ENCODE peak calls at places on chromosome 17, in eight cellular contexts. One of them, this sample, is unnamed.
A peak's percentile ranks its signal among the peaks of the same experiment; 100 is the strongest.

GRCh38 chr17:9658593-9659211 is 13.4 kb downstream of the USP43 start:
- DNase-seq in neural progenitor cell: no peak
- DNase-seq in HCT116: no peak
- DNase-seq in hepatocyte: peak; percentile 67
- DNase-seq in GM23338: no peak
- DNase-seq in OCI-LY7: no peak
- DNase-seq in MM.1S: no peak
- DNase-seq in SK-N-SH: no peak
- DNase-seq in this sample: no peak

GRCh38 chr17:55811536-55811935 is 60.7 kb downstream of the PCTP start:
- DNase-seq in neural progenitor cell: no peak
- DNase-seq in hepatocyte: no peak
- DNase-seq in GM23338: no peak
- DNase-seq in OCI-LY7: no peak
- DNase-seq in SK-N-SH: no peak
- DNase-seq in MM.1S: no peak
- DNase-seq in HCT116: no peak
- DNase-seq in this sample: no peak

GRCh38 chr17:64063088-64063487 is 42.7 kb upstream of the ICAM2 start:
- DNase-seq in neural progenitor cell: no peak
- DNase-seq in HCT116: no peak
- DNase-seq in SK-N-SH: no peak
- DNase-seq in MM.1S: peak; percentile 63
- DNase-seq in GM23338: no peak
- DNase-seq in hepatocyte: no peak
- DNase-seq in OCI-LY7: peak; percentile 60
- DNase-seq in this sample: no peak

GRCh38 chr17:82536220-82537201 is 17.0 kb downstream of the FOXK2 start:
- DNase-seq in neural progenitor cell: no peak
- DNase-seq in MM.1S: peak; percentile 62
- DNase-seq in HCT116: no peak
- DNase-seq in GM23338: no peak
- DNase-seq in hepatocyte: peak; percentile 63
- DNase-seq in SK-N-SH: peak; percentile 54
- DNase-seq in OCI-LY7: no peak
- DNase-seq in this sample: peak; percentile 36

GRCh38 chr17:11948791-11949190 is 48.5 kb downstream of the ZNF18 start:
- DNase-seq in hepatocyte: peak; percentile 35
- DNase-seq in OCI-LY7: no peak
- DNase-seq in HCT116: peak; percentile 51
- DNase-seq in MM.1S: no peak
- DNase-seq in neural progenitor cell: no peak
- DNase-seq in GM23338: no peak
- DNase-seq in SK-N-SH: no peak
- DNase-seq in this sample: peak; percentile 94

GRCh38 chr17:3687949-3688614 is 7.9 kb downstream of the P2RX5 start:
- DNase-seq in GM23338: peak; percentile 65
- DNase-seq in OCI-LY7: peak; percentile 71
- DNase-seq in MM.1S: peak; percentile 3
- DNase-seq in SK-N-SH: peak; percentile 27
- DNase-seq in hepatocyte: no peak
- DNase-seq in HCT116: no peak
- DNase-seq in neural progenitor cell: peak; percentile 47
- DNase-seq in this sample: no peak

GRCh38 chr17:58956997-58957724 is 149.5 kb downstream of the TRIM37 start:
- DNase-seq in HCT116: peak; percentile 6
- DNase-seq in GM23338: no peak
- DNase-seq in MM.1S: no peak
- DNase-seq in hepatocyte: no peak
- DNase-seq in SK-N-SH: no peak
- DNase-seq in OCI-LY7: no peak
- DNase-seq in neural progenitor cell: no peak
- DNase-seq in this sample: peak; percentile 29

GRCh38 chr17:52140601-52141000 is 17.9 kb downstream of the CA10 start:
- DNase-seq in hepatocyte: no peak
- DNase-seq in GM23338: no peak
- DNase-seq in neural progenitor cell: no peak
- DNase-seq in OCI-LY7: no peak
- DNase-seq in HCT116: no peak
- DNase-seq in SK-N-SH: no peak
- DNase-seq in MM.1S: no peak
- DNase-seq in this sample: no peak

GRCh38 chr17:45341389-45342158 is 24.8 kb upstream of the MAP3K14 start:
- DNase-seq in SK-N-SH: peak; percentile 62
- DNase-seq in HCT116: peak; percentile 66
- DNase-seq in MM.1S: no peak
- DNase-seq in GM23338: peak; percentile 94
- DNase-seq in hepatocyte: peak; percentile 73
- DNase-seq in neural progenitor cell: peak; percentile 74
- DNase-seq in OCI-LY7: no peak
- DNase-seq in this sample: peak; percentile 36

GRCh38 chr17:8798176-8799000 is 777 bp downstream of the MFSD6L start:
- DNase-seq in GM23338: peak; percentile 42
- DNase-seq in OCI-LY7: no peak
- DNase-seq in HCT116: no peak
- DNase-seq in hepatocyte: no peak
- DNase-seq in MM.1S: no peak
- DNase-seq in neural progenitor cell: no peak
- DNase-seq in SK-N-SH: no peak
- DNase-seq in this sample: no peak

GRCh38 chr17:79852748-79853147 is 13.5 kb upstream of the CBX4 start:
- DNase-seq in SK-N-SH: no peak
- DNase-seq in HCT116: no peak
- DNase-seq in GM23338: no peak
- DNase-seq in neural progenitor cell: no peak
- DNase-seq in OCI-LY7: no peak
- DNase-seq in MM.1S: peak; percentile 54
- DNase-seq in hepatocyte: no peak
- DNase-seq in this sample: peak; percentile 36

GRCh38 chr17:58531661-58532554 is 17.5 kb upstream of the MTMR4 start:
- DNase-seq in GM23338: peak; percentile 83
- DNase-seq in HCT116: no peak
- DNase-seq in MM.1S: peak; percentile 67
- DNase-seq in SK-N-SH: peak; percentile 95
- DNase-seq in hepatocyte: peak; percentile 76
- DNase-seq in OCI-LY7: peak; percentile 27
- DNase-seq in neural progenitor cell: peak; percentile 90
- DNase-seq in this sample: peak; percentile 56

DNA sequence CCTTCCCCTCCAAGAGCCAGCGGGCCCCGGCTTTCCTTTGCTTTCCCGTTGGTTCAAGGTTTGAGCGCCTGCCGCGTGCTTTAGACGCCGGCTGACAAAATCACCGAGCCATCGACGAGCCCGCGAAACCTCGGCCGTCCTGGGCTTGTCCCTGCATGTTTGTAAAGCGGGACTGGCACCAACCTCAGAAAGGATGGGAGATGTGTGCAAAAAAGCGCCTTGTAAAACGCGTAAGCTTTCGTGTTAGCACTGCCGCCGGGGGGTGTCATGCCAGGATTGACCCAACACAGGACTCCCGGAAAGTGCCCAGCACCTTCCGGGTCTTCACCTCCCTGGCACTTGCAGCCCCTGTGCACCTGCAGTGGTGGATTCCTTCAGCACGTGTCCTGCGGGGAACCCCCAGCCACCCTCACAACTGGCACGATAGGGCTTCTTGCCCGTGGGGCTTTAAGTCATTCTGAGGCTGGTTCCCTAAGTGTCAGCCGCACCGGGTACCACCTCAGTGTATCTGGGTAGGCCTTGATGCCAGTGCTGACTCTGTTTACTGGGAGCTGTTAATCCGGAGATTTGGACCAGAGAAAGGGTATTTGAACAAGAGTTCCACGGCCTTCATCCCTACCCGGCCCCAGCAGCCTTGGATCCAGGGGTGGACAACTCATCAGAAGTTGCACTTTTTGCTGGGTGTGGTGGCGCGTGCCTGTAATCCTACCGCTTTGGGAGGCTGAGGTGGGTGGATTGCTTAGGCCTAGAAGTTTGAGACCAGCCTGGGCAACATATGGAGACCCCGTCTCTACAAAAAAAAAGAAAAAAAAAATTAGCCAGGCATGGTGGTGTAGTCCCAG is 817 bp downstream of the NDUFAF8 start:
- DNase-seq in SK-N-SH: peak; percentile 67
- DNase-seq in MM.1S: peak; percentile 84
- DNase-seq in hepatocyte: peak; percentile 35
- DNase-seq in OCI-LY7: peak; percentile 76
- DNase-seq in neural progenitor cell: peak; percentile 57
- DNase-seq in GM23338: peak; percentile 55
- DNase-seq in HCT116: no peak
- DNase-seq in this sample: peak; percentile 22
- TF ChIP-seq EZH2phosphoT487 in SK-N-SH: no peak
- TF ChIP-seq EZH2phosphoT487 in MM.1S: no peak
- TF ChIP-seq EZH2phosphoT487 in hepatocyte: no peak
- TF ChIP-seq EZH2phosphoT487 in OCI-LY7: no peak
- TF ChIP-seq EZH2phosphoT487 in neural progenitor cell: no peak
- TF ChIP-seq EZH2phosphoT487 in GM23338: no peak
- TF ChIP-seq EZH2phosphoT487 in HCT116: no peak
- TF ChIP-seq EZH2phosphoT487 in this sample: no peak

DNA sequence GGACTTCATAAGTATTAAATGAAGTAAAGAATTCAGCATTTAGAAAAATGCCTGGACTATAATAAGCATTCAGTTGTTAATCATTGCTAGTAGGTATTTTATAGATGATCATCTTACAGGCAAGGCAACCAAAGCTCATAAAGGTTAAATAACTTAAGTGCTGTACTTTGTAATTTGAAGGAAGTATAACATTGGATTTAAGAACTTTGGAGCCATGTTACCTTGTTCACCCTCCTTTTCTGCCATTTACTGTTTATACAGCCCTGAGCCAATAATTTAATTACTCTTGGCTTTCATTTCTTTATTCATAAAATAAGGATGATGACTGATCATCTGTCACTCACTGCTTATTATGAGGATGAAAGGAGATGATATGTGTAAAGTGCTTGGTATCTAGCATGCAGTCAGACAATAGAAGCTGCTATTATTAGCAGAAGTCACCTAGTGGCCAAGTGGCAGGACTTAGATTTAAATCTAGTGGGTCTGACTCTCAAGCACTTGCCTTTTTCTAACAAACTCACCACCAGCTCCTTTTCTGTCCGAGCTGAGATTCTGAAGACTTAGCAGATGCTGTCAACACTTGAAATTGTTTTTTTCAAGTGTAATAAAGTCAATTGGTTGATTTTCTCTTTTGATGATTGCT is 18.2 kb upstream of the DDX52 start:
- DNase-seq in OCI-LY7: no peak
- DNase-seq in MM.1S: no peak
- DNase-seq in HCT116: no peak
- DNase-seq in SK-N-SH: no peak
- DNase-seq in hepatocyte: no peak
- DNase-seq in GM23338: peak; percentile 49
- DNase-seq in neural progenitor cell: no peak
- DNase-seq in this sample: no peak
- TF ChIP-seq CTCF in OCI-LY7: no peak
- TF ChIP-seq CTCF in MM.1S: peak; percentile 4
- TF ChIP-seq CTCF in HCT116: no peak
- TF ChIP-seq CTCF in SK-N-SH: no peak
- TF ChIP-seq CTCF in hepatocyte: peak; percentile 7
- TF ChIP-seq CTCF in GM23338: peak; percentile 26
- TF ChIP-seq CTCF in neural progenitor cell: peak; percentile 25
- TF ChIP-seq CTCF in this sample: no peak

GRCh38 chr17:69090365-69090764 is 29.6 kb upstream of the ABCA9 start:
- DNase-seq in HCT116: no peak
- DNase-seq in hepatocyte: no peak
- DNase-seq in OCI-LY7: no peak
- DNase-seq in MM.1S: no peak
- DNase-seq in SK-N-SH: no peak
- DNase-seq in neural progenitor cell: no peak
- DNase-seq in GM23338: no peak
- DNase-seq in this sample: no peak

GRCh38 chr17:69093995-69094394 is 33.3 kb upstream of the ABCA9 start:
- DNase-seq in neural progenitor cell: no peak
- DNase-seq in SK-N-SH: no peak
- DNase-seq in MM.1S: no peak
- DNase-seq in HCT116: no peak
- DNase-seq in hepatocyte: no peak
- DNase-seq in GM23338: no peak
- DNase-seq in OCI-LY7: no peak
- DNase-seq in this sample: no peak

GRCh38 chr17:69088643-69089200 is 28.0 kb upstream of the ABCA9 start:
- DNase-seq in HCT116: no peak
- DNase-seq in neural progenitor cell: no peak
- DNase-seq in MM.1S: no peak
- DNase-seq in OCI-LY7: no peak
- DNase-seq in hepatocyte: no peak
- DNase-seq in GM23338: no peak
- DNase-seq in SK-N-SH: no peak
- DNase-seq in this sample: no peak

GRCh38 chr17:69098635-69099034 is 37.9 kb upstream of the ABCA9 start:
- DNase-seq in SK-N-SH: no peak
- DNase-seq in MM.1S: no peak
- DNase-seq in HCT116: no peak
- DNase-seq in GM23338: no peak
- DNase-seq in OCI-LY7: no peak
- DNase-seq in neural progenitor cell: no peak
- DNase-seq in hepatocyte: no peak
- DNase-seq in this sample: no peak

GRCh38 chr17:69093279-69093789 is 32.6 kb upstream of the ABCA9 start:
- DNase-seq in GM23338: no peak
- DNase-seq in HCT116: no peak
- DNase-seq in OCI-LY7: peak; percentile 85
- DNase-seq in neural progenitor cell: no peak
- DNase-seq in MM.1S: no peak
- DNase-seq in SK-N-SH: no peak
- DNase-seq in hepatocyte: no peak
- DNase-seq in this sample: no peak
- TF ChIP-seq EZH2phosphoT487 in GM23338: no peak
- TF ChIP-seq EZH2phosphoT487 in HCT116: no peak
- TF ChIP-seq EZH2phosphoT487 in OCI-LY7: no peak
- TF ChIP-seq EZH2phosphoT487 in neural progenitor cell: no peak
- TF ChIP-seq EZH2phosphoT487 in MM.1S: no peak
- TF ChIP-seq EZH2phosphoT487 in SK-N-SH: no peak
- TF ChIP-seq EZH2phosphoT487 in hepatocyte: no peak
- TF ChIP-seq EZH2phosphoT487 in this sample: no peak

GRCh38 chr17:29870836-29871430 is 59.1 kb downstream of the SSH2 start:
- DNase-seq in MM.1S: no peak
- DNase-seq in neural progenitor cell: no peak
- DNase-seq in HCT116: no peak
- DNase-seq in OCI-LY7: no peak
- DNase-seq in SK-N-SH: no peak
- DNase-seq in hepatocyte: no peak
- DNase-seq in GM23338: no peak
- DNase-seq in this sample: no peak

GRCh38 chr17:29862951-29863350 is 67.1 kb downstream of the SSH2 start:
- DNase-seq in SK-N-SH: no peak
- DNase-seq in HCT116: no peak
- DNase-seq in OCI-LY7: no peak
- DNase-seq in MM.1S: no peak
- DNase-seq in hepatocyte: no peak
- DNase-seq in neural progenitor cell: no peak
- DNase-seq in GM23338: no peak
- DNase-seq in this sample: no peak

GRCh38 chr17:29866746-29867404 is 63.2 kb downstream of the SSH2 start:
- DNase-seq in neural progenitor cell: no peak
- DNase-seq in hepatocyte: no peak
- DNase-seq in GM23338: no peak
- DNase-seq in SK-N-SH: no peak
- DNase-seq in HCT116: no peak
- DNase-seq in OCI-LY7: no peak
- DNase-seq in MM.1S: no peak
- DNase-seq in this sample: no peak

GRCh38 chr17:29862127-29862526 is 67.9 kb downstream of the SSH2 start:
- DNase-seq in MM.1S: no peak
- DNase-seq in neural progenitor cell: no peak
- DNase-seq in OCI-LY7: no peak
- DNase-seq in hepatocyte: no peak
- DNase-seq in HCT116: no peak
- DNase-seq in GM23338: no peak
- DNase-seq in SK-N-SH: no peak
- DNase-seq in this sample: no peak

GRCh38 chr17:29867643-29868181 is 62.3 kb downstream of the SSH2 start:
- DNase-seq in hepatocyte: no peak
- DNase-seq in SK-N-SH: no peak
- DNase-seq in GM23338: peak; percentile 39
- DNase-seq in HCT116: no peak
- DNase-seq in OCI-LY7: peak; percentile 24
- DNase-seq in MM.1S: no peak
- DNase-seq in neural progenitor cell: no peak
- DNase-seq in this sample: peak; percentile 3
- TF ChIP-seq CTCF in hepatocyte: peak; percentile 16
- TF ChIP-seq CTCF in SK-N-SH: peak; percentile 50
- TF ChIP-seq CTCF in GM23338: peak; percentile 52
- TF ChIP-seq CTCF in HCT116: peak; percentile 26
- TF ChIP-seq CTCF in OCI-LY7: peak; percentile 78
- TF ChIP-seq CTCF in MM.1S: peak; percentile 17
- TF ChIP-seq CTCF in neural progenitor cell: peak; percentile 39
- TF ChIP-seq CTCF in this sample: peak; percentile 45

This sample was measured in PC-3.